ENCODE peak calls at places on chromosomes 16 and 17, in six cellular contexts. V is globus pallidus; O is NB4; M is GM12891; B is ELF-1; Y is effector CD4-positive, alpha-beta T cell. H is an unnamed sample.

GRCh38 chr16:75965504-75966374 is 239.4 kb upstream of the CPHXL start:
- DNase-seq in V (peak; percentile 59), M (no peak), Y (no peak), B (no peak), O (no peak), H (no peak)

GRCh38 chr17:40027614-40028012 is 12.4 kb downstream of the CSF3 start:
- DNase-seq in M (no peak), O (no peak), B (no peak), V (no peak), Y (no peak), H (no peak)

GRCh38 chr17:28701987-28702751 is 9.5 kb downstream of the PROCA1 start:
- DNase-seq in B (no peak), V (peak; percentile 87), M (no peak), O (no peak), Y (no peak), H (no peak)

GRCh38 chr17:16150251-16150859 is 65.0 kb downstream of the NCOR1 start:
- DNase-seq in V (no peak), B (no peak), O (no peak), M (no peak), Y (no peak), H (no peak)

GRCh38 chr16:4682084-4682581 is 11.2 kb upstream of the NUDT16L1 start:
- DNase-seq in O (no peak), M (no peak), B (no peak), V (no peak), Y (no peak), H (no peak)

GRCh38 chr16:48558269-48558915 is 51.6 kb downstream of the N4BP1 start:
- DNase-seq in M (no peak), Y (no peak), O (peak; percentile 88), V (peak; percentile 79), B (no peak), H (peak; percentile 14)

GRCh38 chr16:89507834-89508590 is at the start of gene SPG7:
- DNase-seq in B (peak; percentile 90), O (peak; percentile 93), M (peak; percentile 96), V (peak; percentile 81), Y (peak; percentile 84), H (peak; percentile 93)

GRCh38 chr17:74937064-74938051 is 1.7 kb downstream of the OTOP3 start:
- DNase-seq in Y (no peak), O (no peak), V (no peak), B (no peak), M (no peak), H (no peak)

GRCh38 chr16:56743840-56744239 is 13.9 kb downstream of the NUP93 start:
- DNase-seq in M (no peak), V (no peak), Y (no peak), O (no peak), B (peak; percentile 67), H (no peak)

GRCh38 chr16:79217375-79218011 is 383.0 kb downstream of the MAF start:
- DNase-seq in M (peak; percentile 12), O (peak; percentile 25), V (no peak), Y (no peak), B (no peak), H (peak; percentile 64)

GRCh38 chr16:17983114-17983513 is 353.4 kb downstream of the NPIPA8 start:
- DNase-seq in O (no peak), M (no peak), V (no peak), Y (no peak), B (no peak), H (no peak)

GRCh38 chr16:89049484-89050118 is 44.1 kb upstream of the ACSF3 start:
- DNase-seq in B (no peak), M (no peak), V (no peak), O (no peak), Y (no peak), H (no peak)

GRCh38 chr17:50269477-50270429 is 4.5 kb upstream of the TMEM92 start:
- DNase-seq in B (peak; percentile 76), Y (peak; percentile 42), V (peak; percentile 20), M (peak; percentile 66), O (peak; percentile 61), H (peak; percentile 27)

GRCh38 chr17:16872836-16873653 is 98.9 kb downstream of the TNFRSF13B start:
- DNase-seq in B (peak; percentile 64), M (peak; percentile 80), O (peak; percentile 62), V (no peak), Y (no peak), H (no peak)

GRCh38 chr17:46151762-46152161 is 41.5 kb downstream of the KANSL1 start:
- DNase-seq in B (no peak), O (no peak), M (no peak), Y (no peak), V (no peak), H (no peak)

GRCh38 chr17:73434154-73434553 is 122.4 kb upstream of the CDC42EP4 start:
- DNase-seq in O (no peak), B (no peak), V (no peak), Y (no peak), M (no peak), H (no peak)

GRCh38 chr16:24986512-24987303 is 28.5 kb downstream of the ARHGAP17 start:
- DNase-seq in V (peak; percentile 62), Y (no peak), O (peak; percentile 72), B (no peak), M (no peak), H (no peak)

GRCh38 chr17:49832840-49833599 is 14.8 kb downstream of the TAC4 start:
- DNase-seq in M (no peak), Y (no peak), B (no peak), V (no peak), O (no peak), H (no peak)

GRCh38 chr16:88792078-88792550 is 7.1 kb upstream of the PIEZO1 start:
- DNase-seq in M (no peak), B (no peak), Y (no peak), O (peak; percentile 96), V (no peak), H (no peak)

GRCh38 chr17:67772679-67773078 is 52.6 kb upstream of the BPTF start:
- DNase-seq in O (no peak), V (no peak), Y (no peak), B (no peak), M (no peak), H (no peak)

GRCh38 chr17:64315032-64315490 is 52.0 kb upstream of the TEX2 start:
- DNase-seq in V (no peak), O (no peak), B (no peak), M (no peak), Y (no peak), H (no peak)

GRCh38 chr17:4310349-4311060 is 46.7 kb upstream of the ANKFY1 start:
- DNase-seq in M (no peak), Y (no peak), V (peak; percentile 85), B (no peak), O (no peak), H (no peak)

GRCh38 chr17:3036800-3037199 is 26.6 kb downstream of the OR1D5 start:
- DNase-seq in B (no peak), O (no peak), M (no peak), Y (no peak), V (no peak), H (no peak)

GRCh38 chr16:56684256-56684925 is 2.1 kb downstream of the MT1X start:
- DNase-seq in B (no peak), M (no peak), O (no peak), V (no peak), Y (no peak), H (no peak)

GRCh38 chr16:2196162-2196980 is at the start of gene CASKIN1:
- DNase-seq in V (no peak), M (no peak), Y (no peak), B (no peak), O (peak; percentile 55), H (no peak)

GRCh38 chr17:82433560-82434215 is 15.3 kb upstream of the OGFOD3 start:
- DNase-seq in B (no peak), M (no peak), Y (no peak), V (no peak), O (no peak), H (no peak)

GRCh38 chr17:47225436-47225858 is 16.3 kb downstream of the MYL4 start:
- DNase-seq in Y (no peak), O (no peak), B (no peak), M (no peak), V (peak; percentile 39), H (no peak)

GRCh38 chr16:22711847-22712246 is 102.1 kb upstream of the HS3ST2 start:
- DNase-seq in M (no peak), O (no peak), B (no peak), V (no peak), Y (no peak), H (no peak)

GRCh38 chr16:3469736-3470135 is 25.6 kb downstream of the C16orf90 start:
- DNase-seq in B (peak; percentile 61), Y (no peak), O (no peak), V (no peak), M (no peak), H (no peak)

GRCh38 chr17:7555320-7555948 is 3.1 kb upstream of the TNFSF13 start:
- DNase-seq in M (no peak), V (no peak), O (no peak), B (no peak), Y (no peak), H (no peak)

GRCh38 chr16:30095166-30096078 is 591 bp downstream of the YPEL3 start:
- DNase-seq in B (no peak), Y (no peak), M (no peak), O (no peak), V (no peak), H (no peak)

GRCh38 chr17:74962622-74963394 is 9.8 kb downstream of the HID1 start:
- DNase-seq in O (no peak), B (no peak), V (peak; percentile 90), Y (no peak), M (no peak), H (no peak)

GRCh38 chr16:72836181-72836580 is 211.7 kb downstream of the ZFHX3 start:
- DNase-seq in M (no peak), O (no peak), Y (no peak), V (no peak), B (no peak), H (no peak)

H was measured in central memory CD4-positive, alpha-beta T cell.